ENCODE peak calls at places on chromosomes 2 and 18, in seven cellular contexts. One of them, this sample, is unnamed.

GRCh38 chr18:40867452-40867851 is 1087.6 kb upstream of the PIK3C3 start:
- DNase-seq in sigmoid colon: no peak
- DNase-seq in hepatocyte: no peak
- DNase-seq in psoas muscle: no peak
- DNase-seq in A673: no peak
- DNase-seq in astrocyte: peak; percentile 86
- DNase-seq in GM23338: no peak
- DNase-seq in this sample: peak; percentile 71

GRCh38 chr2:120066708-120067547 is 54.1 kb downstream of the EPB41L5 start:
- DNase-seq in A673: no peak
- DNase-seq in sigmoid colon: no peak
- DNase-seq in hepatocyte: peak; percentile 33
- DNase-seq in GM23338: no peak
- DNase-seq in psoas muscle: no peak
- DNase-seq in astrocyte: peak; percentile 10
- DNase-seq in this sample: no peak

GRCh38 chr2:136423516-136423996 is 305.6 kb upstream of the CXCR4 start:
- DNase-seq in astrocyte: peak; percentile 22
- DNase-seq in sigmoid colon: peak; percentile 73
- DNase-seq in hepatocyte: peak; percentile 90
- DNase-seq in GM23338: peak; percentile 93
- DNase-seq in A673: peak; percentile 73
- DNase-seq in psoas muscle: peak; percentile 76
- DNase-seq in this sample: no peak

GRCh38 chr2:70797502-70797901 is 7.1 kb upstream of the FIGLA start:
- DNase-seq in psoas muscle: no peak
- DNase-seq in sigmoid colon: no peak
- DNase-seq in GM23338: no peak
- DNase-seq in astrocyte: no peak
- DNase-seq in A673: no peak
- DNase-seq in hepatocyte: no peak
- DNase-seq in this sample: no peak

GRCh38 chr2:216298719-216299118 is 73.6 kb downstream of the MARCHF4 start:
- DNase-seq in astrocyte: peak; percentile 90
- DNase-seq in A673: no peak
- DNase-seq in GM23338: no peak
- DNase-seq in psoas muscle: no peak
- DNase-seq in sigmoid colon: no peak
- DNase-seq in hepatocyte: no peak
- DNase-seq in this sample: peak; percentile 84

GRCh38 chr2:23360571-23361125 is 24.3 kb upstream of the KLHL29 start:
- DNase-seq in sigmoid colon: no peak
- DNase-seq in A673: no peak
- DNase-seq in GM23338: peak; percentile 47
- DNase-seq in astrocyte: no peak
- DNase-seq in hepatocyte: peak; percentile 48
- DNase-seq in psoas muscle: no peak
- DNase-seq in this sample: no peak

GRCh38 chr2:140567734-140568133 is 1563.1 kb downstream of the LRP1B start:
- DNase-seq in psoas muscle: no peak
- DNase-seq in A673: no peak
- DNase-seq in sigmoid colon: no peak
- DNase-seq in GM23338: no peak
- DNase-seq in astrocyte: peak; percentile 47
- DNase-seq in hepatocyte: no peak
- DNase-seq in this sample: no peak

GRCh38 chr2:171160119-171160629 is 519 bp downstream of the TLK1 start:
- DNase-seq in GM23338: peak; percentile 72
- DNase-seq in A673: peak; percentile 80
- DNase-seq in hepatocyte: peak; percentile 83
- DNase-seq in psoas muscle: peak; percentile 82
- DNase-seq in astrocyte: peak; percentile 42
- DNase-seq in sigmoid colon: peak; percentile 82
- DNase-seq in this sample: no peak

GRCh38 chr2:54867457-54867856 is 144.0 kb downstream of the EML6 start:
- DNase-seq in A673: no peak
- DNase-seq in sigmoid colon: no peak
- DNase-seq in hepatocyte: no peak
- DNase-seq in astrocyte: no peak
- DNase-seq in psoas muscle: no peak
- DNase-seq in GM23338: no peak
- DNase-seq in this sample: no peak

GRCh38 chr2:181058378-181059269 is 78.2 kb downstream of the UBE2E3 start:
- DNase-seq in sigmoid colon: no peak
- DNase-seq in A673: peak; percentile 58
- DNase-seq in GM23338: peak; percentile 75
- DNase-seq in astrocyte: no peak
- DNase-seq in hepatocyte: peak; percentile 35
- DNase-seq in psoas muscle: no peak
- DNase-seq in this sample: no peak

GRCh38 chr2:239310401-239311061 is 90.3 kb downstream of the HDAC4 start:
- DNase-seq in GM23338: no peak
- DNase-seq in A673: no peak
- DNase-seq in astrocyte: no peak
- DNase-seq in sigmoid colon: peak; percentile 88
- DNase-seq in psoas muscle: peak; percentile 77
- DNase-seq in hepatocyte: no peak
- DNase-seq in this sample: no peak

GRCh38 chr2:163667064-163667887 is 68.5 kb downstream of the FIGN start:
- DNase-seq in A673: peak; percentile 12
- DNase-seq in GM23338: no peak
- DNase-seq in sigmoid colon: no peak
- DNase-seq in hepatocyte: no peak
- DNase-seq in astrocyte: peak; percentile 97
- DNase-seq in psoas muscle: no peak
- DNase-seq in this sample: peak; percentile 91

GRCh38 chr18:52339891-52340371 is at the start of gene DCC:
- DNase-seq in GM23338: peak; percentile 82
- DNase-seq in hepatocyte: peak; percentile 77
- DNase-seq in astrocyte: peak; percentile 58
- DNase-seq in A673: peak; percentile 98
- DNase-seq in psoas muscle: no peak
- DNase-seq in sigmoid colon: no peak
- DNase-seq in this sample: no peak

GRCh38 chr2:53559302-53559967 is 208.2 kb upstream of the CHAC2 start:
- DNase-seq in hepatocyte: peak; percentile 11
- DNase-seq in GM23338: no peak
- DNase-seq in psoas muscle: no peak
- DNase-seq in astrocyte: no peak
- DNase-seq in A673: no peak
- DNase-seq in sigmoid colon: no peak
- DNase-seq in this sample: no peak

GRCh38 chr2:46333912-46334311 is 36.7 kb downstream of the EPAS1 start:
- DNase-seq in astrocyte: no peak
- DNase-seq in sigmoid colon: no peak
- DNase-seq in psoas muscle: no peak
- DNase-seq in hepatocyte: no peak
- DNase-seq in A673: no peak
- DNase-seq in GM23338: peak; percentile 21
- DNase-seq in this sample: no peak

GRCh38 chr2:99422599-99422998 is 67.2 kb downstream of the REV1 start:
- DNase-seq in hepatocyte: no peak
- DNase-seq in GM23338: no peak
- DNase-seq in astrocyte: no peak
- DNase-seq in sigmoid colon: no peak
- DNase-seq in A673: no peak
- DNase-seq in psoas muscle: no peak
- DNase-seq in this sample: no peak

GRCh38 chr2:88521445-88522070 is 69.1 kb upstream of the FOXI3 start:
- DNase-seq in astrocyte: no peak
- DNase-seq in GM23338: no peak
- DNase-seq in A673: peak; percentile 23
- DNase-seq in hepatocyte: no peak
- DNase-seq in psoas muscle: no peak
- DNase-seq in sigmoid colon: no peak
- DNase-seq in this sample: no peak

GRCh38 chr2:73995810-73996209 is 11.1 kb downstream of the TET3 start:
- DNase-seq in hepatocyte: no peak
- DNase-seq in psoas muscle: no peak
- DNase-seq in GM23338: no peak
- DNase-seq in sigmoid colon: no peak
- DNase-seq in astrocyte: no peak
- DNase-seq in A673: no peak
- DNase-seq in this sample: no peak
- TF ChIP-seq CTCF in hepatocyte: no peak
- TF ChIP-seq CTCF in psoas muscle: no peak
- TF ChIP-seq CTCF in GM23338: peak; percentile 56
- TF ChIP-seq CTCF in sigmoid colon: no peak
- TF ChIP-seq CTCF in astrocyte: no peak
- TF ChIP-seq CTCF in A673: no peak
- TF ChIP-seq CTCF in this sample: no peak

GRCh38 chr2:124027182-124027581 is 2.1 kb downstream of the CNTNAP5 start:
- DNase-seq in GM23338: peak; percentile 88
- DNase-seq in A673: peak; percentile 67
- DNase-seq in hepatocyte: peak; percentile 82
- DNase-seq in sigmoid colon: no peak
- DNase-seq in psoas muscle: no peak
- DNase-seq in astrocyte: peak; percentile 15
- DNase-seq in this sample: no peak

GRCh38 chr2:124025349-124025720 is 248 bp downstream of the CNTNAP5 start:
- DNase-seq in astrocyte: no peak
- DNase-seq in A673: no peak
- DNase-seq in psoas muscle: no peak
- DNase-seq in sigmoid colon: no peak
- DNase-seq in GM23338: no peak
- DNase-seq in hepatocyte: no peak
- DNase-seq in this sample: no peak

GRCh38 chr2:124018894-124019293 is 6.2 kb upstream of the CNTNAP5 start:
- DNase-seq in psoas muscle: no peak
- DNase-seq in A673: peak; percentile 17
- DNase-seq in hepatocyte: peak; percentile 19
- DNase-seq in astrocyte: no peak
- DNase-seq in GM23338: peak; percentile 14
- DNase-seq in sigmoid colon: no peak
- DNase-seq in this sample: no peak

GRCh38 chr2:124025896-124026295 is 809 bp downstream of the CNTNAP5 start:
- DNase-seq in sigmoid colon: no peak
- DNase-seq in astrocyte: no peak
- DNase-seq in A673: no peak
- DNase-seq in psoas muscle: no peak
- DNase-seq in hepatocyte: no peak
- DNase-seq in GM23338: peak; percentile 21
- DNase-seq in this sample: no peak

GRCh38 chr2:124024491-124025348 is at the start of gene CNTNAP5:
- DNase-seq in A673: peak; percentile 64
- DNase-seq in astrocyte: peak; percentile 1
- DNase-seq in GM23338: peak; percentile 93
- DNase-seq in psoas muscle: peak; percentile 65
- DNase-seq in sigmoid colon: no peak
- DNase-seq in hepatocyte: peak; percentile 87
- DNase-seq in this sample: no peak
- H3K4me3 ChIP-seq in A673: peak within 1 kb of the TSS; percentile 14
- H3K4me3 ChIP-seq in astrocyte: no peak within 1 kb of the TSS
- H3K4me3 ChIP-seq in GM23338: peak within 1 kb of the TSS; percentile 74
- H3K4me3 ChIP-seq in psoas muscle: no peak within 1 kb of the TSS
- H3K4me3 ChIP-seq in sigmoid colon: no peak within 1 kb of the TSS
- H3K4me3 ChIP-seq in hepatocyte: peak within 1 kb of the TSS; percentile 24
- H3K4me3 ChIP-seq in this sample: no peak within 1 kb of the TSS

DNA sequence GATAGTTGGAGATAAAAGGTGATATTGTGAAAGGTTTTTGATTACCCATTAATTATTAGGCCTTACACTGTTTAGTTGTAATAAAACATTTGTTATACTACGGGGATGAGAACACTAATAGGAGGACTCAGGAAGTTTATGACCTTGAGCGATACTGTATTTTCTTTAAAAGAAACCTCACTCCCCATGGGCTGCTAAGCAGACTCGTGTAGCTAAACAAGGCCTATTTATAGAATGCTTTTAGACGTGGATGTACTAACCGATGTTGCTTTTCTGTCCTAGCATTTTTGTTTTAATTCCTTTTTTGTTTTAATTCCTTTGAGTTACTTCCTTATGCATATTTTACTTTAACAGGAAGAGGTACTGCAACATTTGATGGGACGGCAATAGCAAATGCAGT is 22.9 kb downstream of the MSH6 start:
- DNase-seq in astrocyte: no peak
- DNase-seq in sigmoid colon: no peak
- DNase-seq in GM23338: no peak
- DNase-seq in psoas muscle: no peak
- DNase-seq in A673: no peak
- DNase-seq in hepatocyte: no peak
- DNase-seq in this sample: no peak
- H3K36me3 ChIP-seq in astrocyte: peaks cover 70% of the 10 kb centered on the region
- H3K36me3 ChIP-seq in sigmoid colon: peaks cover 95% of the 10 kb centered on the region
- H3K36me3 ChIP-seq in GM23338: peaks cover 77% of the 10 kb centered on the region
- H3K36me3 ChIP-seq in psoas muscle: peaks cover 99% of the 10 kb centered on the region
- H3K36me3 ChIP-seq in A673: peaks cover 96% of the 10 kb centered on the region
- H3K36me3 ChIP-seq in hepatocyte: peaks cover 16% of the 10 kb centered on the region
- H3K36me3 ChIP-seq in this sample: peaks cover 16% of the 10 kb centered on the region

GRCh38 chr2:218904176-218904575 is 23.5 kb downstream of the WNT10A start:
- DNase-seq in GM23338: no peak
- DNase-seq in psoas muscle: no peak
- DNase-seq in sigmoid colon: no peak
- DNase-seq in A673: no peak
- DNase-seq in astrocyte: no peak
- DNase-seq in hepatocyte: no peak
- DNase-seq in this sample: no peak
- TF ChIP-seq CTCF in GM23338: no peak
- TF ChIP-seq CTCF in psoas muscle: no peak
- TF ChIP-seq CTCF in sigmoid colon: no peak
- TF ChIP-seq CTCF in A673: no peak
- TF ChIP-seq CTCF in astrocyte: no peak
- TF ChIP-seq CTCF in hepatocyte: no peak
- TF ChIP-seq CTCF in this sample: no peak

DNA sequence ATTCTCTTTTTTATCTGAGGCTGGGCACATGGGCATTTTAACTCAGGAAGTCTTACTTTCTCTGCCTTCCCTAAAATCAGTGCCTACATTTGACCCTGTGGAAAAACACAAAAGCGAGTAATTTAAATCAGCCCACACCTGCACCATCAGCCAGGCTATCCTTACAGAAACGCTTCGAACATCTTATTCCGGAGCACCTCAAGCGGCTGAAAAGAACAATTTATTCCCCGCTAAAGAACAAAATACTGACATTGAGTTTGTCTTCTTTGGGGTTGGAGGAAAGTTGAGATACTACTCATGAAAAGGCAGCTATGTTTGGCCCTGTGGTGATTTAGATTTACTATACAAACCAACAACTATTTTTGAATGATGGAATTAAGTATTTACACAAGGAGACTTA is 158.6 kb upstream of the SIX2 start:
- DNase-seq in GM23338: peak; percentile 19
- DNase-seq in hepatocyte: no peak
- DNase-seq in psoas muscle: no peak
- DNase-seq in sigmoid colon: no peak
- DNase-seq in astrocyte: no peak
- DNase-seq in A673: no peak
- DNase-seq in this sample: no peak
- H3K4me3 ChIP-seq in GM23338: peak overlapping the region; percentile 63
- H3K4me3 ChIP-seq in hepatocyte: no peak overlapping the region
- H3K4me3 ChIP-seq in psoas muscle: no peak overlapping the region
- H3K4me3 ChIP-seq in sigmoid colon: no peak overlapping the region
- H3K4me3 ChIP-seq in astrocyte: no peak overlapping the region
- H3K4me3 ChIP-seq in A673: no peak overlapping the region
- H3K4me3 ChIP-seq in this sample: no peak overlapping the region

GRCh38 chr2:220000586-220000985 is 373.2 kb downstream of the SLC4A3 start:
- DNase-seq in hepatocyte: peak; percentile 38
- DNase-seq in GM23338: no peak
- DNase-seq in A673: no peak
- DNase-seq in sigmoid colon: no peak
- DNase-seq in astrocyte: no peak
- DNase-seq in psoas muscle: no peak
- DNase-seq in this sample: no peak
- H3K36me3 ChIP-seq in hepatocyte: no peaks in the 10 kb centered on the region
- H3K36me3 ChIP-seq in GM23338: no peaks in the 10 kb centered on the region
- H3K36me3 ChIP-seq in A673: no peaks in the 10 kb centered on the region
- H3K36me3 ChIP-seq in sigmoid colon: no peaks in the 10 kb centered on the region
- H3K36me3 ChIP-seq in astrocyte: no peaks in the 10 kb centered on the region
- H3K36me3 ChIP-seq in psoas muscle: no peaks in the 10 kb centered on the region
- H3K36me3 ChIP-seq in this sample: no peaks in the 10 kb centered on the region

GRCh38 chr2:204693262-204693661 is 148.0 kb downstream of the PARD3B start:
- DNase-seq in astrocyte: no peak
- DNase-seq in hepatocyte: no peak
- DNase-seq in A673: no peak
- DNase-seq in GM23338: no peak
- DNase-seq in psoas muscle: no peak
- DNase-seq in sigmoid colon: no peak
- DNase-seq in this sample: no peak
- TF ChIP-seq CTCF in astrocyte: no peak
- TF ChIP-seq CTCF in hepatocyte: no peak
- TF ChIP-seq CTCF in A673: no peak
- TF ChIP-seq CTCF in GM23338: no peak
- TF ChIP-seq CTCF in psoas muscle: no peak
- TF ChIP-seq CTCF in sigmoid colon: no peak
- TF ChIP-seq CTCF in this sample: no peak